ENCODE peak calls at places on chromosome 5, in eight cellular contexts. G is Peyer's patch, C is colonic mucosa, P is A549, L is left ventricle myocardium inferior, S is hepatocyte, V is PC-3, A is endodermal cell. W is an unnamed sample. For H3K9me3, the result is how much of the 10 kb centered on the place peaks cover.

GRCh38 chr5:92613546-92613945 is 967.5 kb downstream of the NR2F1-AS1 start:
- DNase-seq in G (no peak), C (no peak), P (no peak), L (no peak), S (no peak), V (peak), A (no peak), W (no peak)

GRCh38 chr5:145946112-145946861 is 9.9 kb downstream of the SH3RF2 start:
- DNase-seq in G (no peak), C (no peak), P (peak), L (peak), S (peak), V (peak), A (no peak), W (no peak)

GRCh38 chr5:1204693-1205242 is 3.4 kb downstream of the SLC6A19 start:
- DNase-seq in G (no peak), C (no peak), P (peak), L (peak), S (peak), V (peak), A (peak), W (no peak)

GRCh38 chr5:128109138-128109537 is 25.6 kb downstream of the SLC12A2 start:
- DNase-seq in G (peak), C (peak), P (no peak), L (peak), S (no peak), V (no peak), A (no peak), W (no peak)

GRCh38 chr5:145236966-145237365 is 598.2 kb downstream of the PRELID2 start:
- DNase-seq in G (no peak), C (no peak), P (no peak), L (no peak), S (no peak), V (no peak), A (no peak), W (no peak)

GRCh38 chr5:72584466-72584865 is 77.3 kb upstream of the ZNF366 start:
- DNase-seq in G (no peak), C (no peak), P (peak), L (no peak), S (no peak), V (no peak), A (no peak), W (no peak)

GRCh38 chr5:137113161-137113560 is 386.0 kb downstream of the SPOCK1 start:
- DNase-seq in G (no peak), C (no peak), P (no peak), L (no peak), S (no peak), V (no peak), A (no peak), W (no peak)

GRCh38 chr5:130705368-130705767 is 459.7 kb downstream of the HINT1 start:
- DNase-seq in G (no peak), C (no peak), P (no peak), L (no peak), S (no peak), V (peak), A (no peak), W (no peak)

GRCh38 chr5:79845448-79846197 is 145.4 kb downstream of the MTX3 start:
- DNase-seq in G (no peak), C (no peak), P (no peak), L (no peak), S (no peak), V (peak), A (peak), W (no peak)

GRCh38 chr5:97182571-97183099 is 412 bp downstream of the RIOK2 start:
- DNase-seq in G (no peak), C (no peak), P (no peak), L (no peak), S (peak), V (peak), A (no peak), W (no peak)

GRCh38 chr5:158414333-158414762 is 555.4 kb upstream of the CLINT1 start:
- DNase-seq in G (no peak), C (no peak), P (no peak), L (no peak), S (no peak), V (no peak), A (no peak), W (no peak)
- H3K4me3 ChIP-seq in G (no peak), C (no peak), P (no peak), L (no peak), S (no peak), V (no peak), A (no peak), W (no peak)

GRCh38 chr5:162567644-162568043 is 500.1 kb downstream of the GABRG2 start:
- DNase-seq in G (no peak), C (no peak), P (no peak), L (no peak), S (no peak), V (no peak), A (no peak), W (no peak)
- H3K9me3 ChIP-seq in G (under half), C (under half), P (under half), L (under half), S (under half), V (under half), A (under half), W (under half)

DNA sequence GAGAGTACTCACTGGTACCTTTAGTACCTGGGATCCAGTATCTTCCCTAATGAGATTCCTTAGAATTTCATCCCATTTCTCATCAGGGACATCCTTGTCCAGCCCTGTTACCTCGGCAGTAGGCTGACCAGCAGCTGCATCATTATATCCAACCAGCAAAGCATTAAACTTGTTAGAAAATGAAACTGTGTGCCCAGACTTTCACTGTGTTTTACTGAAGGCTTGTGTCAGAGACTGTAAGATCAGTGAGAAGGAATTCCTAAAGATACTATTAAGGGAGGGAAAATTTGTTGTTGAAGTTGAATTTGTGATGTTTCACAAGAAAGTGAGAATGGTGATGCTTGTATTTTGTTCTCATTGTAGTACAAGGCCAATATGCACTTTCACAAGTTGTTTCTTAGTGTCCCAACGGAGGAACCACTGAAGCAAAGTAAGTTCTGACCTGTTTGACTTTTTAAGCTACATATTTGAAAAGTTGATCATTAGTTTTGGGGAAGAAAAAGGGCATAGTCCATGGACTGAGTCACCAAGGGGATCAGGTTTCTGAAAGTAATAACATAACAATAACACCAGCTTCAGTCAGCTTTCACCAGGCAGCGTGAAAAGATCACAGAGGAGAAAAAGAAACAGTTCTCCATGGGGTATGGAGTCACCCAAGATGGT is 48.8 kb downstream of the GRAMD2B start:
- DNase-seq in G (no peak), C (no peak), P (peak), L (no peak), S (peak), V (peak), A (no peak), W (no peak)
- H3K27ac ChIP-seq in G (no peak), C (no peak), P (no peak), L (no peak), S (peak), V (peak), A (no peak), W (no peak)

DNA sequence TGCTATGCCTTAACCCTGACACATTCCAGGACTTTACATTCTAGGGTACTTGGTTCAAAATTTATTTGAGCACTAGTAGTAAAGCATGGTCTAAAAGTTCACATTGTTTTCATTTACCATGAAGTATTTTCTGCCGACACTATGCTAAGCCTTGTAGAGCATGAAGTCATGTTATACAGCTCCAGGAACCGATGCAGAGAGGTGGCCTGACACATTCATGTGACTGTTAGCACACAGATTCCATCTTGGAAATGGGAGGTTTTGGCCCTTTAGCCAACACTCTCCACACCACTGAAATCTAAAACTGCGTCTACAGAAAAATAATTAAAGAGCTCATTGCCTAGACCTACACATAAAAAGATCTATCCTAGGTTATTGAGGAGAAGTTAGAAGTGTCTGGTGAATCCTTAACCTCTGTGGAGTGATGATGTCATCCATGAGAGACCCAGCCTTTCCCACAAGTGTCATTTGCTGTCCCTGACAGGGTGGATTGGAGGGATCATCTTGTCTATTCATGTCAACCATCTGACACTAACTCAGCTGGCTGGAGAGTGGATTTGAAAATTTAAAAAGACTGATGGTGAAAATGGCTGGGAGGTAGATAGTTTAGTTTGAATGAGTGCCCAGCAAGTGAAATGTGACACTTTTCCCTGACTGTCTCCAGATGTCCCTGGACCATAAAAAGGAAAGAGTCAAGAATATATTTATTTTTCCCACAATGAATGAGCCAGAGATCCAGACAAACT is 1.3 kb downstream of the RANBP3L start:
- DNase-seq in G (no peak), C (no peak), P (no peak), L (no peak), S (peak), V (no peak), A (no peak), W (peak)
- H3K4me3 ChIP-seq in G (no peak), C (no peak), P (no peak), L (peak), S (no peak), V (no peak), A (no peak), W (peak)

GRCh38 chr5:141355641-141356040 is 820 bp downstream of the PCDHGA4 start:
- DNase-seq in G (no peak), C (no peak), P (no peak), L (no peak), S (no peak), V (no peak), A (no peak), W (no peak)

GRCh38 chr5:141354900-141355469 is at the start of gene PCDHGA4:
- DNase-seq in G (no peak), C (no peak), P (no peak), L (no peak), S (no peak), V (no peak), A (no peak), W (no peak)

GRCh38 chr5:141356133-141356532 is 1.3 kb downstream of the PCDHGA4 start:
- DNase-seq in G (no peak), C (no peak), P (no peak), L (no peak), S (no peak), V (no peak), A (no peak), W (no peak)

GRCh38 chr5:141359790-141360426 is at the start of gene PCDHGB2:
- DNase-seq in G (no peak), C (no peak), P (no peak), L (no peak), S (no peak), V (peak), A (peak), W (no peak)

GRCh38 chr5:141356950-141357349 is 2.1 kb downstream of the PCDHGA4 start:
- DNase-seq in G (no peak), C (no peak), P (no peak), L (no peak), S (no peak), V (no peak), A (no peak), W (no peak)
- H3K9me3 ChIP-seq in G (under half), C (under half), P (half or more), L (half or more), S (under half), V (under half), A (half or more), W (under half)

GRCh38 chr5:126851441-126852103 is 74.6 kb downstream of the LMNB1 start:
- DNase-seq in G (no peak), C (no peak), P (no peak), L (no peak), S (no peak), V (no peak), A (peak), W (no peak)
- H3K27ac ChIP-seq in G (peak), C (peak), P (no peak), L (peak), S (no peak), V (no peak), A (no peak), W (no peak)

GRCh38 chr5:139668064-139668880 is 20.1 kb downstream of the CXXC5 start:
- DNase-seq in G (no peak), C (no peak), P (no peak), L (peak), S (peak), V (peak), A (peak), W (no peak)

GRCh38 chr5:139669681-139670368 is 21.7 kb downstream of the CXXC5 start:
- DNase-seq in G (peak), C (no peak), P (no peak), L (peak), S (no peak), V (no peak), A (peak), W (no peak)

GRCh38 chr5:139668924-139669680 is 21.0 kb downstream of the CXXC5 start:
- DNase-seq in G (no peak), C (no peak), P (no peak), L (no peak), S (no peak), V (no peak), A (no peak), W (no peak)

GRCh38 chr5:139671096-139671841 is 23.1 kb downstream of the CXXC5 start:
- DNase-seq in G (no peak), C (no peak), P (no peak), L (peak), S (no peak), V (no peak), A (no peak), W (no peak)

DNA sequence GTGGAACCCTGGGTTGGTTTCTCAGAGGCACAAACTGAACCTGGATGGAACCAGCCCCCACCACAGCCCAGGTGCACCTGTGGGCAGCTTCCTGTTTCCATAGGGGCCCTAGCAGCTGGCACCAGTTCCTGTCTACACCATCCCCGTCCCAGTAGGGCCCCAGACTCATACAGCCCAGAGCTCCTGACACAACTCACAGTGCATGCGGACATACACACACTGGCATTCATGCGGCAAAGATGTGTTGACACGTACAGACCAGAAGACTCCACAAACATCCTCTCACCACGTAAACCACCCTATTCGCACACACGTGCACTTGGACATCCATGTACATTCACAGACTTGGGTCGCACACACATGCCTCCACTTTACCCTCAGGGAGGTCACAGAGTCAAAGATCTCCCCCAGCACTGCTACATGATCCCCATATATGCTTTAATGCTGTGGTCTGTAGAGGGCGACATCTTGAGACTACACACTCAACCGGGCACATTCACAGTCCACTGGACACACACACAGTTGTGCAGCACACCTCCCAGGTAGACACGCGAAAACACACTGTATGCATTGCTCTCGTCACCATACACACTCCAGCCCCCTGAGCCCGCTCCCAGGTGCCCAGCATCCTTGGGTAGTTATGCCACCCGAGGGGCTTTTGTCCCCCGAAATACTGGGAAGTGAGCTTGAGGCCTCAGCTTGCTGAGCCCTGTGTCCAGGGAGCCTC is 22.4 kb downstream of the CXXC5 start:
- DNase-seq in G (peak), C (no peak), P (no peak), L (no peak), S (no peak), V (no peak), A (no peak), W (no peak)
- H3K4me3 ChIP-seq in G (no peak), C (no peak), P (no peak), L (peak), S (no peak), V (no peak), A (no peak), W (no peak)

W was measured in prostate gland.